ENCODE peak calls at places on chromosomes 1 and 21, in nine cellular contexts. One of them, this sample, is unnamed.

GRCh38 chr1:152585586-152585985 is 5.3 kb upstream of the LCE3D start:
- DNase-seq in NCI-H2029 treated with DMSO at 0.1 percent for 48 hours: no peak
- DNase-seq in T47D: no peak
- DNase-seq in NCI-H510A: no peak
- DNase-seq in NCI-H1105 treated with DMSO at 0.1 percent for 48 hours: no peak
- DNase-seq in mucosa of gallbladder: no peak
- DNase-seq in effector CD4-positive, alpha-beta T cell: no peak
- DNase-seq in NCI-H1092: no peak
- DNase-seq in osteocyte: no peak
- DNase-seq in this sample: no peak

GRCh38 chr1:110481968-110482623 is 31.1 kb downstream of the PROK1 start:
- DNase-seq in mucosa of gallbladder: no peak
- DNase-seq in T47D: no peak
- DNase-seq in effector CD4-positive, alpha-beta T cell: no peak
- DNase-seq in NCI-H1105 treated with DMSO at 0.1 percent for 48 hours: no peak
- DNase-seq in NCI-H510A: no peak
- DNase-seq in osteocyte: no peak
- DNase-seq in NCI-H1092: no peak
- DNase-seq in NCI-H2029 treated with DMSO at 0.1 percent for 48 hours: no peak
- DNase-seq in this sample: no peak

GRCh38 chr1:193707271-193708015 is 521.0 kb upstream of the B3GALT2 start:
- DNase-seq in NCI-H2029 treated with DMSO at 0.1 percent for 48 hours: no peak
- DNase-seq in T47D: no peak
- DNase-seq in NCI-H510A: no peak
- DNase-seq in NCI-H1105 treated with DMSO at 0.1 percent for 48 hours: no peak
- DNase-seq in osteocyte: no peak
- DNase-seq in NCI-H1092: no peak
- DNase-seq in mucosa of gallbladder: no peak
- DNase-seq in effector CD4-positive, alpha-beta T cell: no peak
- DNase-seq in this sample: no peak

GRCh38 chr1:31762726-31763670 is 1.1 kb downstream of the ADGRB2 start:
- DNase-seq in NCI-H1092: peak; percentile 75
- DNase-seq in T47D: peak; percentile 71
- DNase-seq in NCI-H2029 treated with DMSO at 0.1 percent for 48 hours: no peak
- DNase-seq in osteocyte: peak; percentile 95
- DNase-seq in effector CD4-positive, alpha-beta T cell: peak; percentile 56
- DNase-seq in mucosa of gallbladder: peak; percentile 54
- DNase-seq in NCI-H510A: peak; percentile 78
- DNase-seq in NCI-H1105 treated with DMSO at 0.1 percent for 48 hours: peak; percentile 83
- DNase-seq in this sample: no peak

GRCh38 chr1:201214886-201215285 is 24.3 kb downstream of the IGFN1 start:
- DNase-seq in NCI-H1092: no peak
- DNase-seq in T47D: no peak
- DNase-seq in osteocyte: no peak
- DNase-seq in effector CD4-positive, alpha-beta T cell: no peak
- DNase-seq in NCI-H1105 treated with DMSO at 0.1 percent for 48 hours: no peak
- DNase-seq in NCI-H2029 treated with DMSO at 0.1 percent for 48 hours: no peak
- DNase-seq in mucosa of gallbladder: no peak
- DNase-seq in NCI-H510A: no peak
- DNase-seq in this sample: no peak

GRCh38 chr1:22969224-22969829 is 3.3 kb downstream of the LACTBL1 start:
- DNase-seq in osteocyte: no peak
- DNase-seq in NCI-H1105 treated with DMSO at 0.1 percent for 48 hours: peak; percentile 98
- DNase-seq in mucosa of gallbladder: peak; percentile 21
- DNase-seq in NCI-H1092: peak; percentile 93
- DNase-seq in NCI-H510A: no peak
- DNase-seq in effector CD4-positive, alpha-beta T cell: no peak
- DNase-seq in T47D: no peak
- DNase-seq in NCI-H2029 treated with DMSO at 0.1 percent for 48 hours: peak; percentile 35
- DNase-seq in this sample: no peak

GRCh38 chr21:21907271-21907670 is 909.1 kb downstream of the NCAM2 start:
- DNase-seq in NCI-H1105 treated with DMSO at 0.1 percent for 48 hours: no peak
- DNase-seq in mucosa of gallbladder: no peak
- DNase-seq in NCI-H2029 treated with DMSO at 0.1 percent for 48 hours: no peak
- DNase-seq in NCI-H510A: no peak
- DNase-seq in T47D: no peak
- DNase-seq in NCI-H1092: no peak
- DNase-seq in osteocyte: no peak
- DNase-seq in effector CD4-positive, alpha-beta T cell: no peak
- DNase-seq in this sample: no peak

GRCh38 chr1:227774051-227774720 is 39.0 kb downstream of the SNAP47 start:
- DNase-seq in mucosa of gallbladder: no peak
- DNase-seq in NCI-H510A: peak; percentile 61
- DNase-seq in effector CD4-positive, alpha-beta T cell: no peak
- DNase-seq in osteocyte: no peak
- DNase-seq in NCI-H2029 treated with DMSO at 0.1 percent for 48 hours: peak; percentile 38
- DNase-seq in T47D: no peak
- DNase-seq in NCI-H1105 treated with DMSO at 0.1 percent for 48 hours: no peak
- DNase-seq in NCI-H1092: no peak
- DNase-seq in this sample: no peak

GRCh38 chr1:23639460-23639859 is 52.1 kb upstream of the RPL11 start:
- DNase-seq in T47D: no peak
- DNase-seq in mucosa of gallbladder: no peak
- DNase-seq in osteocyte: no peak
- DNase-seq in NCI-H2029 treated with DMSO at 0.1 percent for 48 hours: peak; percentile 64
- DNase-seq in NCI-H1105 treated with DMSO at 0.1 percent for 48 hours: peak; percentile 69
- DNase-seq in NCI-H510A: no peak
- DNase-seq in NCI-H1092: peak; percentile 57
- DNase-seq in effector CD4-positive, alpha-beta T cell: no peak
- DNase-seq in this sample: no peak

GRCh38 chr1:116164056-116164889 is 53.1 kb downstream of the MAB21L3 start:
- DNase-seq in mucosa of gallbladder: no peak
- DNase-seq in NCI-H1092: no peak
- DNase-seq in effector CD4-positive, alpha-beta T cell: no peak
- DNase-seq in NCI-H2029 treated with DMSO at 0.1 percent for 48 hours: no peak
- DNase-seq in T47D: no peak
- DNase-seq in NCI-H510A: no peak
- DNase-seq in NCI-H1105 treated with DMSO at 0.1 percent for 48 hours: no peak
- DNase-seq in osteocyte: no peak
- DNase-seq in this sample: no peak

GRCh38 chr1:206905295-206906164 is 8.3 kb downstream of the IL24 start:
- DNase-seq in osteocyte: no peak
- DNase-seq in NCI-H1105 treated with DMSO at 0.1 percent for 48 hours: no peak
- DNase-seq in NCI-H1092: no peak
- DNase-seq in effector CD4-positive, alpha-beta T cell: no peak
- DNase-seq in mucosa of gallbladder: no peak
- DNase-seq in NCI-H2029 treated with DMSO at 0.1 percent for 48 hours: no peak
- DNase-seq in NCI-H510A: no peak
- DNase-seq in T47D: no peak
- DNase-seq in this sample: no peak

GRCh38 chr1:78038491-78038939 is 7.3 kb upstream of the GIPC2 start:
- DNase-seq in NCI-H1105 treated with DMSO at 0.1 percent for 48 hours: no peak
- DNase-seq in mucosa of gallbladder: no peak
- DNase-seq in T47D: no peak
- DNase-seq in osteocyte: no peak
- DNase-seq in NCI-H1092: peak; percentile 15
- DNase-seq in NCI-H510A: no peak
- DNase-seq in effector CD4-positive, alpha-beta T cell: no peak
- DNase-seq in NCI-H2029 treated with DMSO at 0.1 percent for 48 hours: peak; percentile 80
- DNase-seq in this sample: no peak

GRCh38 chr1:55040083-55040952 is 970 bp downstream of the PCSK9 start:
- DNase-seq in effector CD4-positive, alpha-beta T cell: no peak
- DNase-seq in NCI-H2029 treated with DMSO at 0.1 percent for 48 hours: no peak
- DNase-seq in T47D: no peak
- DNase-seq in NCI-H510A: no peak
- DNase-seq in NCI-H1105 treated with DMSO at 0.1 percent for 48 hours: peak; percentile 30
- DNase-seq in NCI-H1092: no peak
- DNase-seq in mucosa of gallbladder: no peak
- DNase-seq in osteocyte: no peak
- DNase-seq in this sample: peak; percentile 61

GRCh38 chr1:150626150-150626549 is 3.3 kb downstream of the ENSA start:
- DNase-seq in osteocyte: no peak
- DNase-seq in T47D: no peak
- DNase-seq in NCI-H1105 treated with DMSO at 0.1 percent for 48 hours: no peak
- DNase-seq in NCI-H1092: no peak
- DNase-seq in NCI-H2029 treated with DMSO at 0.1 percent for 48 hours: no peak
- DNase-seq in NCI-H510A: no peak
- DNase-seq in effector CD4-positive, alpha-beta T cell: no peak
- DNase-seq in mucosa of gallbladder: no peak
- DNase-seq in this sample: no peak

GRCh38 chr1:209873067-209873810 is 45.5 kb downstream of the UTP25 start:
- DNase-seq in effector CD4-positive, alpha-beta T cell: no peak
- DNase-seq in NCI-H510A: no peak
- DNase-seq in NCI-H1092: no peak
- DNase-seq in NCI-H2029 treated with DMSO at 0.1 percent for 48 hours: no peak
- DNase-seq in NCI-H1105 treated with DMSO at 0.1 percent for 48 hours: peak; percentile 52
- DNase-seq in mucosa of gallbladder: no peak
- DNase-seq in osteocyte: no peak
- DNase-seq in T47D: no peak
- DNase-seq in this sample: no peak